ENCODE peak calls at places on chromosomes 7 and 10, in four cellular contexts. Z is HepG2, D is K562, Q is GM12878. T is an unnamed sample.

GRCh38 chr10:62384057-62384446 is 9.9 kb downstream of the ZNF365 start:
- DNase-seq in Q (peak; percentile 5), Z (no peak), D (no peak), T (no peak)

GRCh38 chr7:134343796-134344195 is 27.1 kb upstream of the SLC35B4 start:
- DNase-seq in D (no peak), Q (no peak), Z (no peak), T (no peak)

GRCh38 chr10:69728335-69728861 is 73.3 kb upstream of the COL13A1 start:
- DNase-seq in Q (no peak), Z (no peak), D (no peak), T (no peak)

GRCh38 chr10:34850036-34850435 is 34.9 kb upstream of the PARD3 start:
- DNase-seq in D (no peak), Z (no peak), Q (no peak), T (no peak)

GRCh38 chr7:149732111-149732561 is 41.3 kb downstream of the ZNF467 start:
- DNase-seq in Z (no peak), D (no peak), Q (no peak), T (no peak)

GRCh38 chr10:33258951-33259350 is 75.5 kb downstream of the NRP1 start:
- DNase-seq in Z (no peak), Q (no peak), D (no peak), T (no peak)

GRCh38 chr7:96236198-96237039 is 85.5 kb downstream of the SLC25A13 start:
- DNase-seq in Q (no peak), Z (no peak), D (peak; percentile 85), T (no peak)

GRCh38 chr10:108392286-108392685 is 1227.8 kb upstream of the SORCS1 start:
- DNase-seq in Z (no peak), D (no peak), Q (no peak), T (no peak)

GRCh38 chr7:69770613-69771012 is 172.3 kb downstream of the AUTS2 start:
- DNase-seq in D (no peak), Z (no peak), Q (no peak), T (no peak)

GRCh38 chr10:119398996-119399395 is 143.5 kb downstream of the RGS10 start:
- DNase-seq in Q (no peak), D (no peak), Z (no peak), T (no peak)

GRCh38 chr7:130632111-130632510 is 36.4 kb downstream of the COPG2 start:
- DNase-seq in Z (peak; percentile 15), Q (no peak), D (no peak), T (no peak)

GRCh38 chr7:5296627-5297226 is 14.0 kb downstream of the SLC29A4 start:
- DNase-seq in Z (no peak), D (peak; percentile 96), Q (peak; percentile 1), T (peak; percentile 88)

GRCh38 chr10:130023454-130024230 is 59.6 kb upstream of the EBF3 start:
- DNase-seq in D (no peak), Q (no peak), Z (no peak), T (no peak)

GRCh38 chr7:105723582-105723981 is 142.3 kb upstream of the EFCAB10 start:
- DNase-seq in Q (no peak), D (no peak), Z (no peak), T (peak; percentile 47)

GRCh38 chr10:117165557-117166419 is 27.7 kb upstream of the VAX1 start:
- DNase-seq in Z (no peak), D (peak; percentile 38), Q (no peak), T (peak; percentile 86)

GRCh38 chr10:98265403-98266378 is 2.3 kb downstream of the LOXL4 start:
- DNase-seq in D (no peak), Q (no peak), Z (no peak), T (no peak)

GRCh38 chr7:143042821-143043271 is 9.3 kb upstream of the OR6V1 start:
- DNase-seq in Q (no peak), Z (peak; percentile 78), D (no peak), T (no peak)

GRCh38 chr7:81470084-81470723 is 299.6 kb downstream of the HGF start:
- DNase-seq in D (peak; percentile 15), Q (no peak), Z (peak; percentile 42), T (peak; percentile 70)

GRCh38 chr10:121002586-121003205 is 151.5 kb downstream of the WDR11 start:
- DNase-seq in Z (no peak), D (no peak), Q (no peak), T (no peak)

GRCh38 chr10:72009430-72010081 is 45.4 kb downstream of the CHST3 start:
- DNase-seq in Z (no peak), Q (no peak), D (no peak), T (no peak)

GRCh38 chr10:83254698-83255097 is 884.6 kb upstream of the GHITM start:
- DNase-seq in D (no peak), Z (no peak), Q (no peak), T (no peak)

GRCh38 chr7:128076831-128077271 is 45.6 kb upstream of the LRRC4 start:
- DNase-seq in Q (no peak), Z (no peak), D (no peak), T (no peak)

GRCh38 chr10:131129544-131129943 is 182.0 kb downstream of the TCERG1L start:
- DNase-seq in D (no peak), Z (no peak), Q (no peak), T (no peak)

GRCh38 chr7:95469850-95470249 is 15.9 kb upstream of the ASB4 start:
- DNase-seq in Z (peak; percentile 66), D (no peak), Q (no peak), T (no peak)

GRCh38 chr10:3805791-3806381 is 20.9 kb upstream of the KLF6 start:
- DNase-seq in Z (no peak), Q (no peak), D (peak; percentile 70), T (no peak)

GRCh38 chr7:4067874-4068273 is 614.2 kb upstream of the FOXK1 start:
- DNase-seq in D (no peak), Q (no peak), Z (no peak), T (no peak)

GRCh38 chr10:14362098-14362497 is 31.4 kb upstream of the FRMD4A start:
- DNase-seq in Z (no peak), D (no peak), Q (no peak), T (no peak)

GRCh38 chr10:3220853-3221252 is 48.3 kb upstream of the PITRM1 start:
- DNase-seq in D (no peak), Q (no peak), Z (no peak), T (no peak)

GRCh38 chr7:43502941-43503340 is 80.0 kb upstream of the STK17A start:
- DNase-seq in D (no peak), Z (no peak), Q (no peak), T (no peak)

GRCh38 chr10:28872592-28873165 is 195.4 kb downstream of the BAMBI start:
- DNase-seq in Z (peak; percentile 53), D (no peak), Q (no peak), T (no peak)

GRCh38 chr7:55570218-55570873 is 2.0 kb downstream of the VOPP1 start:
- DNase-seq in D (no peak), Z (no peak), Q (no peak), T (no peak)

GRCh38 chr10:100192350-100192749 is 6.5 kb upstream of the ERLIN1 start:
- DNase-seq in D (no peak), Z (no peak), Q (no peak), T (no peak)

GRCh38 chr10:42475168-42476098 is 162.9 kb downstream of the ZNF33B start:
- DNase-seq in Q (no peak), D (peak; percentile 36), Z (peak; percentile 6), T (peak; percentile 16)

GRCh38 chr7:155352076-155352752 is 54.5 kb downstream of the INSIG1 start:
- DNase-seq in Q (no peak), Z (no peak), D (no peak), T (no peak)

GRCh38 chr10:13684813-13685511 is 98.2 kb downstream of the PRPF18 start:
- DNase-seq in Z (no peak), D (no peak), Q (no peak), T (no peak)

GRCh38 chr10:7409045-7409731 is 1.6 kb downstream of the SFMBT2 start:
- DNase-seq in Q (peak; percentile 51), Z (no peak), D (peak; percentile 48), T (no peak)

GRCh38 chr7:28328822-28329615 is 83.3 kb upstream of the CREB5 start:
- DNase-seq in Z (no peak), D (no peak), Q (no peak), T (no peak)
- TF ChIP-seq USF2 in Z (no peak), D (no peak), Q (no peak), T (no peak)

DNA sequence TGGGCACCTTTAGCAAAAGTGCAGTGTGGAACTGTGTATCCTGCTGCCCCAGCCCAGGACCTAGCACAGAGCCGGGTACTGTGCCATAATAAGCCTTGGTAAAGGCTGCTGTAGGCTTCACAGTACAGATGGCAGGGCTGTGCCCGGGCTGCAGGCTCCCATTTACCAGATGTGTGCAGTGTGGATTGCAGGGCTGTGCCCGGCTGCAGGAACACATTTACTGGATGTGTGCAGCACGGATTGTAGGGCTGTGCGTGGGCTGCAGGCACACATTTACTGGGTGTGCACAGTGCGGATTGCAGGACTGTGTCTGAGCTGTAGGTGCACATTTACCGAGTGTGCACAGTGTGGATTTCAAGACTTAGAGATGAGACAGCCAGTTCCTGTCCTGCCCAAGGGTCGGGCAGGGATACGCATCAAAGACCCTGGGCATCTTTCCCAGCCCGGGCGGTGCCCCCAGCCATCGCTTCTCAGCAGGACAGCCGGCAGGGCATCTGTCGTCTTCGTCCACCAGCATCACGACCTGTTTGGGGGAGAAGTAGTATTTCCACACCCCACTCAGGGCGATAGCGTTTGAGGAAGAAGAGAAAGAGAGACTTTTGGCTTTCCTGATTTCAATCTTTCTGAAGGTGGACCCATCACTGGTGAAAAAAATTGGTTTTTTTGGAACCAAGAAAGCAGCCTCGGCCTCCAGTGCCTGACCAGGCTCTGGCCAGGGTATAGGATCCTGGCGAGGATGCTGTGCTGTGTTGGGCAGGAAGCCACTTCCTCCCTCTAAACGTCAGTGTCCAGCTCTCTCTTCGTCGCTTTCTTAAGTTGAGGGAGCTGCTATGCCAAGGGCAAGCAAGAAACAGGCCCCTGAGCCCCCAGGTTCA is 180.8 kb downstream of the CUX1 start:
- DNase-seq in D (no peak), Q (no peak), Z (no peak), T (no peak)
- TF ChIP-seq ESRRA in D (no peak), Q (no peak), Z (no peak), T (no peak)

GRCh38 chr10:124518366-124518765 is 56.7 kb downstream of the LHPP start:
- DNase-seq in Z (no peak), D (no peak), Q (no peak), T (no peak)

GRCh38 chr10:124517931-124518330 is 56.3 kb downstream of the LHPP start:
- DNase-seq in D (no peak), Z (no peak), Q (no peak), T (no peak)

GRCh38 chr10:124517466-124517865 is 55.8 kb downstream of the LHPP start:
- DNase-seq in Z (no peak), D (no peak), Q (no peak), T (no peak)

GRCh38 chr10:124516181-124516580 is 54.6 kb downstream of the LHPP start:
- DNase-seq in D (no peak), Q (no peak), Z (no peak), T (no peak)

GRCh38 chr10:124516998-124517397 is 55.4 kb downstream of the LHPP start:
- DNase-seq in Q (no peak), D (no peak), Z (no peak), T (no peak)
- TF ChIP-seq ATF2 in Q (no peak), D (no peak), Z (no peak), T (no peak)

DNA sequence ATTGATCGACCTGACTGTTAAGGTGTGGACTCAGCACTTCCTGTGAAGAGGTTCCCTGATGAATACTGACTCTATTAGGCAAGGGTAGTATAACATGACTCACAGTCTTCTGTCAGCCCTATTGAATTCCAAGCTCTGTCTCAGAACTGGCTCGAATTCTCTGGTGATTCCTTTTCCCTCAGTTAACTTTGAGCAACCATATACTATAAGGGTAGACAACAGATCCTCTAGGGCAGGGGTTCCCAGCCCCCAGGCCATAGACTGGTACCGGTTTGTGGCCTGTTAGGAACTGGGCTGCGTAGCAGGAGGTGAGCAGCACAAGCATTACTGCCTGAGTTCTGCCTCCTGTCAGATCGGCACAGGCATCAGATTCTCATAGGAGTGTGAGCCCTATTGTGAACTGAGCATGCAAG is 677.9 kb downstream of the GRM8 start:
- DNase-seq in Z (no peak), Q (no peak), D (no peak), T (no peak)
- TF ChIP-seq USF2 in Z (no peak), Q (no peak), D (no peak), T (no peak)